ENCODE peak calls at places on chromosomes 4 and X, in four cellular contexts. E is foreskin fibroblast, Z is body of pancreas, K is GM12878. X is an unnamed sample.
A peak's percentile ranks its signal among the peaks of the same experiment; 100 is the strongest.

GRCh38 chrX:42673411-42673810 is 104.6 kb downstream of the PPP1R2C start:
- DNase-seq in E (no peak), Z (no peak), K (no peak), X (no peak)

GRCh38 chrX:12567857-12568256 is 223.4 kb upstream of the PRPS2 start:
- DNase-seq in E (no peak), Z (no peak), K (no peak), X (no peak)

GRCh38 chr4:6582889-6583504 is 8.0 kb downstream of the MAN2B2 start:
- DNase-seq in E (no peak), Z (no peak), K (peak; percentile 2), X (no peak)

GRCh38 chr4:71222661-71223060 is 116.2 kb upstream of the SLC4A4 start:
- DNase-seq in E (no peak), Z (no peak), K (no peak), X (no peak)

GRCh38 chrX:72243472-72243871 is 4.6 kb upstream of the ERCC6L start:
- DNase-seq in E (peak; percentile 20), Z (no peak), K (no peak), X (no peak)

GRCh38 chr4:7692451-7693236 is 247.0 kb downstream of the AFAP1 start:
- DNase-seq in E (no peak), Z (no peak), K (no peak), X (no peak)

GRCh38 chr4:176492648-176493302 is 173.0 kb downstream of the SPCS3 start:
- DNase-seq in E (no peak), Z (no peak), K (peak; percentile 77), X (no peak)

GRCh38 chr4:2083116-2083825 is 24.1 kb downstream of the NAT8L start:
- DNase-seq in E (no peak), Z (no peak), K (no peak), X (no peak)

GRCh38 chrX:19840899-19841648 is 46.3 kb downstream of the SH3KBP1 start:
- DNase-seq in E (no peak), Z (no peak), K (peak; percentile 64), X (no peak)

GRCh38 chr4:155889946-155890345 is 13.6 kb upstream of the TDO2 start:
- DNase-seq in E (no peak), Z (no peak), K (no peak), X (no peak)

GRCh38 chrX:8374041-8374825 is 90.4 kb upstream of the VCX3B start:
- DNase-seq in E (no peak), Z (no peak), K (no peak), X (no peak)

GRCh38 chr4:149291463-149291862 is 524.2 kb downstream of the IQCM start:
- DNase-seq in E (no peak), Z (peak; percentile 7), K (no peak), X (no peak)

GRCh38 chr4:93688978-93689377 is 139.6 kb upstream of the ATOH1 start:
- DNase-seq in E (no peak), Z (no peak), K (no peak), X (no peak)

GRCh38 chr4:146317783-146318182 is 103.4 kb downstream of the REELD1 start:
- DNase-seq in E (no peak), Z (no peak), K (no peak), X (no peak)

GRCh38 chr4:17687237-17687857 is 72.9 kb downstream of the MED28 start:
- DNase-seq in E (no peak), Z (no peak), K (no peak), X (no peak)

GRCh38 chrX:34764842-34765241 is 107.8 kb upstream of the TMEM47 start:
- DNase-seq in E (no peak), Z (no peak), K (no peak), X (no peak)

GRCh38 chr4:129532573-129532972 is 436.6 kb downstream of the C4orf33 start:
- DNase-seq in E (no peak), Z (no peak), K (no peak), X (no peak)

GRCh38 chr4:83489711-83490326 is 4.9 kb upstream of the ABRAXAS1 start:
- DNase-seq in E (no peak), Z (no peak), K (no peak), X (no peak)

GRCh38 chr4:173025131-173025530 is 143.5 kb upstream of the GALNT7 start:
- DNase-seq in E (peak; percentile 45), Z (peak; percentile 84), K (peak; percentile 16), X (peak; percentile 22)

GRCh38 chr4:87114245-87115062 is 106.0 kb downstream of the KLHL8 start:
- DNase-seq in E (no peak), Z (no peak), K (no peak), X (no peak)

DNA sequence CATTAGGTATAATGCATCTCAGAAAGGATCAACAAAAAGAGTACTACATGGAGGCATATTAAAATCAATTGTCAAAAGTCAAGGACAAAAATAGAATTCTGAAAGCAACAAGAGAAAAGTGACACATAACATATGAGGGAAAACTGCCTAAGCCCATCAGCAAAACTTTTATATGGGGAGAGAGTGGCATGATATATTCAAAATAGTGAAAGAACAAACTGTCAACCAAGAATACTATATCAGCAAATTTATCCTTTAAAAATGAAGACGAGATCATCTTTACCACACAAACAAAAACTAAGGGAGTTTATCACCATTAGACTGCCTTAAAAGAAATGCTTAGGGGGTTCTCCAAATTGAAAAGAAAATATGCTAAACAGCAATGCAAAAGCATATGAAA is 86.4 kb upstream of the CHRDL1 start:
- DNase-seq in E (no peak), Z (no peak), K (no peak), X (no peak)
- TF ChIP-seq CTCF in E (no peak), Z (no peak), K (no peak), X (no peak)

GRCh38 chrX:7132335-7133035 is 15.0 kb upstream of the STS start:
- DNase-seq in E (peak; percentile 64), Z (peak; percentile 86), K (no peak), X (peak; percentile 35)
- TF ChIP-seq CTCF in E (peak; percentile 55), Z (peak; percentile 23), K (peak; percentile 56), X (no peak)

GRCh38 chrX:77946571-77946970 is 22.9 kb downstream of the PGAM4 start:
- DNase-seq in E (no peak), Z (no peak), K (no peak), X (no peak)
- TF ChIP-seq CTCF in E (no peak), Z (no peak), K (no peak), X (no peak)

GRCh38 chr4:687975-688694 is 816 bp downstream of the SLC49A3 start:
- DNase-seq in E (no peak), Z (no peak), K (no peak), X (no peak)

GRCh38 chr4:687048-687974 is 1.6 kb downstream of the SLC49A3 start:
- DNase-seq in E (peak; percentile 93), Z (peak; percentile 90), K (no peak), X (peak; percentile 39)

GRCh38 chr4:688695-689497 is at the start of gene SLC49A3:
- DNase-seq in E (no peak), Z (no peak), K (no peak), X (no peak)

GRCh38 chr4:686371-687040 is 2.4 kb downstream of the SLC49A3 start:
- DNase-seq in E (no peak), Z (no peak), K (no peak), X (no peak)

DNA sequence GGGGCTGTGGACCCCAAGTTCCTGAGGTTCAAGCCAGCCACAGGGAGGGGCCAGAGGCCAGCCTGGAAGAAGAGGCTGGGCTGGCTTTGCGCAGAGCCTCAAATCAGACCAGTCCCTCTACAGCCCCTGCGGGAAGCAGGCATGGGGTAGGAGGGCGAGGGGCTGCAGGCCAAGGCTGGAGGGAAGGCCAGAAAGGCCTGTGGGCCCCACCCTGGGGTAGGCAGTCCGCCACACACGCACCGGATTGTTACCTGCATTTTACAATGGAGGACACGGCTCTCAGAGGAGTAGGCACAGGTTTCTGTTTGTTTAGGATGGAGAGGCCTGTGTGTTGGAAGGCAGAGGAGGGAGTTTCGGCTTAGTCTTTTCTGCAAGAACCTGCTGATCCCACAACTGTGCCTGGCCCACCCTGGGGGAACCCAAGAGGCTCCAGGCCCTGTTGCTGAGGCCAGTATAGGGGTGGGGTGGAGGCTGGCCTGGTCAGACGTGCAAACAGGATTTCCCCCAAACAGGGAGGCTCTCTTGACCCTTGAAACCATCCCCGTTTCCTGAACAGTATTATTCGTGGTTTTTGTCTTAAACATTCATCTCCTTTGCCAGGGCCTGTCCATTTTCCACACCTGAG is 659 bp upstream of the SLC49A3 start:
- DNase-seq in E (no peak), Z (no peak), K (no peak), X (no peak)
- TF ChIP-seq CTCF in E (no peak), Z (no peak), K (no peak), X (no peak)

DNA sequence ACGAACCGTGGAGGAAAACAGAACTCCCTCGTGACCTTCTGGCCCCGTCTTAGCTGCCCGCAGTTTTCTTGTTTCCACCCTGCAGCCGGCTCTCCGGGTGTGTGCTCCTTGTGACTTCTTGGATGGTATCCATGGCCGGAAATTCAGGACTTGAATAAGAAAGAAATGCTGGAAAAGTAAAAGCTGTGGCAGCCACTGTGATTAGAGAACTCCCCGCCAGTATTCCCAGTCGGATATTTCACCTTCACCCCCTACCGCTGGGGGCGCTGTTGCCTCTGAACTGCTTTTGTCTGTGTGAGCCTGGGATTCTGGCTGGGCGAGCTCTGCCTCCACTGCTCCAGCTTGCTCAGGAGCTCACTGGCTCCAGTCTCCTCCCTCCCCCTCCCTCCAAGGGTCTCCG is 41.5 kb upstream of the CYP4V2 start:
- DNase-seq in E (no peak), Z (peak; percentile 41), K (no peak), X (peak; percentile 72)
- TF ChIP-seq CTCF in E (peak; percentile 28), Z (peak; percentile 17), K (peak; percentile 46), X (peak; percentile 76)

GRCh38 chr4:24686866-24687672 is 102.7 kb upstream of the DHX15 start:
- DNase-seq in E (peak; percentile 2), Z (peak; percentile 33), K (no peak), X (peak; percentile 52)
- TF ChIP-seq CTCF in E (peak; percentile 30), Z (peak; percentile 50), K (peak; percentile 64), X (peak; percentile 72)

X was measured in glutamatergic neuron.